ENCODE peak calls at places on chromosomes 11 and 22, in eight cellular contexts. One of them, this sample, is unnamed.

GRCh38 chr11:28674432-28675076 is 566.4 kb downstream of the METTL15 start:
- DNase-seq in CD8-positive, alpha-beta memory T cell: no peak
- DNase-seq in amygdala: no peak
- DNase-seq in activated CD4-positive, alpha-beta T cell treated with anti-CD3 and anti-CD28 coated beads, Interleukin-2, amount 50 U/mL, for 24 hours: no peak
- DNase-seq in NCI-H1417: no peak
- DNase-seq in dorsolateral prefrontal cortex: no peak
- DNase-seq in activated effector memory CD4-positive, alpha-beta T cell treated with anti-CD3 and anti-CD28 coated beads, Interleukin-2, amount 50 U/mL, for 16 hours: no peak
- DNase-seq in RWPE1: no peak
- DNase-seq in this sample: no peak

GRCh38 chr11:16372355-16372754 is 16.0 kb upstream of the SOX6 start:
- DNase-seq in CD8-positive, alpha-beta memory T cell: no peak
- DNase-seq in amygdala: no peak
- DNase-seq in activated CD4-positive, alpha-beta T cell treated with anti-CD3 and anti-CD28 coated beads, Interleukin-2, amount 50 U/mL, for 24 hours: no peak
- DNase-seq in NCI-H1417: no peak
- DNase-seq in dorsolateral prefrontal cortex: no peak
- DNase-seq in activated effector memory CD4-positive, alpha-beta T cell treated with anti-CD3 and anti-CD28 coated beads, Interleukin-2, amount 50 U/mL, for 16 hours: no peak
- DNase-seq in RWPE1: no peak
- DNase-seq in this sample: no peak

GRCh38 chr22:31350410-31350863 is 4.3 kb upstream of the PATZ1 start:
- DNase-seq in CD8-positive, alpha-beta memory T cell: no peak
- DNase-seq in amygdala: no peak
- DNase-seq in activated CD4-positive, alpha-beta T cell treated with anti-CD3 and anti-CD28 coated beads, Interleukin-2, amount 50 U/mL, for 24 hours: no peak
- DNase-seq in NCI-H1417: peak; percentile 15
- DNase-seq in dorsolateral prefrontal cortex: no peak
- DNase-seq in activated effector memory CD4-positive, alpha-beta T cell treated with anti-CD3 and anti-CD28 coated beads, Interleukin-2, amount 50 U/mL, for 16 hours: no peak
- DNase-seq in RWPE1: no peak
- DNase-seq in this sample: peak; percentile 81

GRCh38 chr11:58061813-58062212 is 31.1 kb downstream of the OR6Q1 start:
- DNase-seq in CD8-positive, alpha-beta memory T cell: no peak
- DNase-seq in amygdala: no peak
- DNase-seq in activated CD4-positive, alpha-beta T cell treated with anti-CD3 and anti-CD28 coated beads, Interleukin-2, amount 50 U/mL, for 24 hours: no peak
- DNase-seq in NCI-H1417: no peak
- DNase-seq in dorsolateral prefrontal cortex: no peak
- DNase-seq in activated effector memory CD4-positive, alpha-beta T cell treated with anti-CD3 and anti-CD28 coated beads, Interleukin-2, amount 50 U/mL, for 16 hours: no peak
- DNase-seq in RWPE1: peak; percentile 67
- DNase-seq in this sample: no peak

GRCh38 chr11:65064847-65065240 is 6.5 kb upstream of the NAALADL1 start:
- DNase-seq in CD8-positive, alpha-beta memory T cell: no peak
- DNase-seq in amygdala: no peak
- DNase-seq in activated CD4-positive, alpha-beta T cell treated with anti-CD3 and anti-CD28 coated beads, Interleukin-2, amount 50 U/mL, for 24 hours: no peak
- DNase-seq in NCI-H1417: no peak
- DNase-seq in dorsolateral prefrontal cortex: no peak
- DNase-seq in activated effector memory CD4-positive, alpha-beta T cell treated with anti-CD3 and anti-CD28 coated beads, Interleukin-2, amount 50 U/mL, for 16 hours: no peak
- DNase-seq in RWPE1: no peak
- DNase-seq in this sample: no peak

GRCh38 chr11:65637794-65638317 is at the start of gene SIPA1:
- DNase-seq in CD8-positive, alpha-beta memory T cell: peak; percentile 77
- DNase-seq in amygdala: no peak
- DNase-seq in activated CD4-positive, alpha-beta T cell treated with anti-CD3 and anti-CD28 coated beads, Interleukin-2, amount 50 U/mL, for 24 hours: peak; percentile 57
- DNase-seq in NCI-H1417: peak; percentile 23
- DNase-seq in dorsolateral prefrontal cortex: no peak
- DNase-seq in activated effector memory CD4-positive, alpha-beta T cell treated with anti-CD3 and anti-CD28 coated beads, Interleukin-2, amount 50 U/mL, for 16 hours: peak; percentile 91
- DNase-seq in RWPE1: peak; percentile 74
- DNase-seq in this sample: peak; percentile 96

GRCh38 chr11:31254411-31254810 is 115.1 kb downstream of the DCDC1 start:
- DNase-seq in CD8-positive, alpha-beta memory T cell: no peak
- DNase-seq in amygdala: no peak
- DNase-seq in activated CD4-positive, alpha-beta T cell treated with anti-CD3 and anti-CD28 coated beads, Interleukin-2, amount 50 U/mL, for 24 hours: no peak
- DNase-seq in NCI-H1417: no peak
- DNase-seq in dorsolateral prefrontal cortex: no peak
- DNase-seq in activated effector memory CD4-positive, alpha-beta T cell treated with anti-CD3 and anti-CD28 coated beads, Interleukin-2, amount 50 U/mL, for 16 hours: no peak
- DNase-seq in RWPE1: no peak
- DNase-seq in this sample: no peak

GRCh38 chr11:12094872-12095800 is 15.3 kb upstream of the MICAL2 start:
- DNase-seq in CD8-positive, alpha-beta memory T cell: no peak
- DNase-seq in amygdala: no peak
- DNase-seq in activated CD4-positive, alpha-beta T cell treated with anti-CD3 and anti-CD28 coated beads, Interleukin-2, amount 50 U/mL, for 24 hours: no peak
- DNase-seq in NCI-H1417: no peak
- DNase-seq in dorsolateral prefrontal cortex: no peak
- DNase-seq in activated effector memory CD4-positive, alpha-beta T cell treated with anti-CD3 and anti-CD28 coated beads, Interleukin-2, amount 50 U/mL, for 16 hours: peak; percentile 9
- DNase-seq in RWPE1: no peak
- DNase-seq in this sample: no peak

GRCh38 chr11:130634186-130634585 is 185.7 kb downstream of the ADAMTS15 start:
- DNase-seq in CD8-positive, alpha-beta memory T cell: no peak
- DNase-seq in amygdala: no peak
- DNase-seq in activated CD4-positive, alpha-beta T cell treated with anti-CD3 and anti-CD28 coated beads, Interleukin-2, amount 50 U/mL, for 24 hours: no peak
- DNase-seq in NCI-H1417: no peak
- DNase-seq in dorsolateral prefrontal cortex: no peak
- DNase-seq in activated effector memory CD4-positive, alpha-beta T cell treated with anti-CD3 and anti-CD28 coated beads, Interleukin-2, amount 50 U/mL, for 16 hours: no peak
- DNase-seq in RWPE1: no peak
- DNase-seq in this sample: no peak

GRCh38 chr22:24177456-24177855 is 3.8 kb upstream of the SUSD2 start:
- DNase-seq in CD8-positive, alpha-beta memory T cell: no peak
- DNase-seq in amygdala: no peak
- DNase-seq in activated CD4-positive, alpha-beta T cell treated with anti-CD3 and anti-CD28 coated beads, Interleukin-2, amount 50 U/mL, for 24 hours: no peak
- DNase-seq in NCI-H1417: no peak
- DNase-seq in dorsolateral prefrontal cortex: no peak
- DNase-seq in activated effector memory CD4-positive, alpha-beta T cell treated with anti-CD3 and anti-CD28 coated beads, Interleukin-2, amount 50 U/mL, for 16 hours: no peak
- DNase-seq in RWPE1: no peak
- DNase-seq in this sample: no peak

GRCh38 chr11:45945392-45945999 is 23.0 kb downstream of the LARGE2 start:
- DNase-seq in CD8-positive, alpha-beta memory T cell: no peak
- DNase-seq in amygdala: no peak
- DNase-seq in activated CD4-positive, alpha-beta T cell treated with anti-CD3 and anti-CD28 coated beads, Interleukin-2, amount 50 U/mL, for 24 hours: no peak
- DNase-seq in NCI-H1417: no peak
- DNase-seq in dorsolateral prefrontal cortex: no peak
- DNase-seq in activated effector memory CD4-positive, alpha-beta T cell treated with anti-CD3 and anti-CD28 coated beads, Interleukin-2, amount 50 U/mL, for 16 hours: no peak
- DNase-seq in RWPE1: no peak
- DNase-seq in this sample: no peak

GRCh38 chr11:48107188-48107704 is 109.4 kb upstream of the OR4B1 start:
- DNase-seq in CD8-positive, alpha-beta memory T cell: no peak
- DNase-seq in amygdala: no peak
- DNase-seq in activated CD4-positive, alpha-beta T cell treated with anti-CD3 and anti-CD28 coated beads, Interleukin-2, amount 50 U/mL, for 24 hours: peak; percentile 35
- DNase-seq in NCI-H1417: no peak
- DNase-seq in dorsolateral prefrontal cortex: no peak
- DNase-seq in activated effector memory CD4-positive, alpha-beta T cell treated with anti-CD3 and anti-CD28 coated beads, Interleukin-2, amount 50 U/mL, for 16 hours: peak; percentile 72
- DNase-seq in RWPE1: no peak
- DNase-seq in this sample: no peak

GRCh38 chr11:68019486-68019885 is 9.4 kb downstream of the ALDH3B1 start:
- DNase-seq in CD8-positive, alpha-beta memory T cell: no peak
- DNase-seq in amygdala: no peak
- DNase-seq in activated CD4-positive, alpha-beta T cell treated with anti-CD3 and anti-CD28 coated beads, Interleukin-2, amount 50 U/mL, for 24 hours: no peak
- DNase-seq in NCI-H1417: no peak
- DNase-seq in dorsolateral prefrontal cortex: no peak
- DNase-seq in activated effector memory CD4-positive, alpha-beta T cell treated with anti-CD3 and anti-CD28 coated beads, Interleukin-2, amount 50 U/mL, for 16 hours: no peak
- DNase-seq in RWPE1: no peak
- DNase-seq in this sample: no peak

GRCh38 chr11:19244084-19244483 is 3.3 kb upstream of the E2F8 start:
- DNase-seq in CD8-positive, alpha-beta memory T cell: no peak
- DNase-seq in amygdala: no peak
- DNase-seq in activated CD4-positive, alpha-beta T cell treated with anti-CD3 and anti-CD28 coated beads, Interleukin-2, amount 50 U/mL, for 24 hours: no peak
- DNase-seq in NCI-H1417: no peak
- DNase-seq in dorsolateral prefrontal cortex: no peak
- DNase-seq in activated effector memory CD4-positive, alpha-beta T cell treated with anti-CD3 and anti-CD28 coated beads, Interleukin-2, amount 50 U/mL, for 16 hours: no peak
- DNase-seq in RWPE1: peak; percentile 67
- DNase-seq in this sample: no peak

GRCh38 chr11:123473941-123474668 is 44.0 kb downstream of the GRAMD1B start:
- DNase-seq in CD8-positive, alpha-beta memory T cell: no peak
- DNase-seq in amygdala: no peak
- DNase-seq in activated CD4-positive, alpha-beta T cell treated with anti-CD3 and anti-CD28 coated beads, Interleukin-2, amount 50 U/mL, for 24 hours: no peak
- DNase-seq in NCI-H1417: no peak
- DNase-seq in dorsolateral prefrontal cortex: no peak
- DNase-seq in activated effector memory CD4-positive, alpha-beta T cell treated with anti-CD3 and anti-CD28 coated beads, Interleukin-2, amount 50 U/mL, for 16 hours: no peak
- DNase-seq in RWPE1: peak; percentile 68
- DNase-seq in this sample: no peak

GRCh38 chr22:31144223-31144622 is 3.9 kb upstream of the PLA2G3 start:
- DNase-seq in CD8-positive, alpha-beta memory T cell: no peak
- DNase-seq in amygdala: no peak
- DNase-seq in activated CD4-positive, alpha-beta T cell treated with anti-CD3 and anti-CD28 coated beads, Interleukin-2, amount 50 U/mL, for 24 hours: no peak
- DNase-seq in NCI-H1417: no peak
- DNase-seq in dorsolateral prefrontal cortex: no peak
- DNase-seq in activated effector memory CD4-positive, alpha-beta T cell treated with anti-CD3 and anti-CD28 coated beads, Interleukin-2, amount 50 U/mL, for 16 hours: no peak
- DNase-seq in RWPE1: no peak
- DNase-seq in this sample: no peak

GRCh38 chr22:29149841-29150555 is 55.7 kb upstream of the EMID1 start:
- DNase-seq in CD8-positive, alpha-beta memory T cell: no peak
- DNase-seq in amygdala: peak; percentile 33
- DNase-seq in activated CD4-positive, alpha-beta T cell treated with anti-CD3 and anti-CD28 coated beads, Interleukin-2, amount 50 U/mL, for 24 hours: no peak
- DNase-seq in NCI-H1417: no peak
- DNase-seq in dorsolateral prefrontal cortex: peak; percentile 54
- DNase-seq in activated effector memory CD4-positive, alpha-beta T cell treated with anti-CD3 and anti-CD28 coated beads, Interleukin-2, amount 50 U/mL, for 16 hours: peak; percentile 43
- DNase-seq in RWPE1: no peak
- DNase-seq in this sample: no peak

GRCh38 chr11:63599211-63600122 is 14.8 kb downstream of the PLAAT3 start:
- DNase-seq in CD8-positive, alpha-beta memory T cell: no peak
- DNase-seq in amygdala: no peak
- DNase-seq in activated CD4-positive, alpha-beta T cell treated with anti-CD3 and anti-CD28 coated beads, Interleukin-2, amount 50 U/mL, for 24 hours: no peak
- DNase-seq in NCI-H1417: no peak
- DNase-seq in dorsolateral prefrontal cortex: no peak
- DNase-seq in activated effector memory CD4-positive, alpha-beta T cell treated with anti-CD3 and anti-CD28 coated beads, Interleukin-2, amount 50 U/mL, for 16 hours: no peak
- DNase-seq in RWPE1: peak; percentile 67
- DNase-seq in this sample: no peak

GRCh38 chr11:5043385-5043784 is 2.9 kb upstream of the OR52J3 start:
- DNase-seq in CD8-positive, alpha-beta memory T cell: no peak
- DNase-seq in amygdala: no peak
- DNase-seq in activated CD4-positive, alpha-beta T cell treated with anti-CD3 and anti-CD28 coated beads, Interleukin-2, amount 50 U/mL, for 24 hours: no peak
- DNase-seq in NCI-H1417: no peak
- DNase-seq in dorsolateral prefrontal cortex: no peak
- DNase-seq in activated effector memory CD4-positive, alpha-beta T cell treated with anti-CD3 and anti-CD28 coated beads, Interleukin-2, amount 50 U/mL, for 16 hours: no peak
- DNase-seq in RWPE1: no peak
- DNase-seq in this sample: no peak

GRCh38 chr11:111439905-111440304 is 60.8 kb upstream of the POU2AF1 start:
- DNase-seq in CD8-positive, alpha-beta memory T cell: no peak
- DNase-seq in amygdala: no peak
- DNase-seq in activated CD4-positive, alpha-beta T cell treated with anti-CD3 and anti-CD28 coated beads, Interleukin-2, amount 50 U/mL, for 24 hours: no peak
- DNase-seq in NCI-H1417: no peak
- DNase-seq in dorsolateral prefrontal cortex: no peak
- DNase-seq in activated effector memory CD4-positive, alpha-beta T cell treated with anti-CD3 and anti-CD28 coated beads, Interleukin-2, amount 50 U/mL, for 16 hours: no peak
- DNase-seq in RWPE1: no peak
- DNase-seq in this sample: no peak

GRCh38 chr22:42330953-42331525 is 60.6 kb upstream of the TCF20 start:
- DNase-seq in CD8-positive, alpha-beta memory T cell: no peak
- DNase-seq in amygdala: no peak
- DNase-seq in activated CD4-positive, alpha-beta T cell treated with anti-CD3 and anti-CD28 coated beads, Interleukin-2, amount 50 U/mL, for 24 hours: no peak
- DNase-seq in NCI-H1417: peak; percentile 25
- DNase-seq in dorsolateral prefrontal cortex: peak; percentile 55
- DNase-seq in activated effector memory CD4-positive, alpha-beta T cell treated with anti-CD3 and anti-CD28 coated beads, Interleukin-2, amount 50 U/mL, for 16 hours: no peak
- DNase-seq in RWPE1: no peak
- DNase-seq in this sample: no peak

GRCh38 chr11:134266841-134267251 is 9.3 kb upstream of the GLB1L3 start:
- DNase-seq in CD8-positive, alpha-beta memory T cell: no peak
- DNase-seq in amygdala: no peak
- DNase-seq in activated CD4-positive, alpha-beta T cell treated with anti-CD3 and anti-CD28 coated beads, Interleukin-2, amount 50 U/mL, for 24 hours: no peak
- DNase-seq in NCI-H1417: no peak
- DNase-seq in dorsolateral prefrontal cortex: no peak
- DNase-seq in activated effector memory CD4-positive, alpha-beta T cell treated with anti-CD3 and anti-CD28 coated beads, Interleukin-2, amount 50 U/mL, for 16 hours: no peak
- DNase-seq in RWPE1: peak; percentile 84
- DNase-seq in this sample: no peak

GRCh38 chr11:31764766-31765165 is 46.4 kb downstream of the PAX6 start:
- DNase-seq in CD8-positive, alpha-beta memory T cell: no peak
- DNase-seq in amygdala: no peak
- DNase-seq in activated CD4-positive, alpha-beta T cell treated with anti-CD3 and anti-CD28 coated beads, Interleukin-2, amount 50 U/mL, for 24 hours: no peak
- DNase-seq in NCI-H1417: no peak
- DNase-seq in dorsolateral prefrontal cortex: no peak
- DNase-seq in activated effector memory CD4-positive, alpha-beta T cell treated with anti-CD3 and anti-CD28 coated beads, Interleukin-2, amount 50 U/mL, for 16 hours: no peak
- DNase-seq in RWPE1: no peak
- DNase-seq in this sample: no peak